ENCODE peak calls at places on chromosome 5, in seven cellular contexts. Y is T follicular helper cell; E is choroid plexus epithelial cell; N is activated CD8-positive, alpha-beta memory T cell treated with anti-CD3 and anti-CD28 coated beads, Interleukin-2, amount 50 U/mL, for 4 hours; Q is NCI-H2029 treated with DMSO at 0.1 percent for 48 hours; O is activated T-cell treated with anti-CD3 and anti-CD28 coated beads for 1 hour; D is activated naive CD4-positive, alpha-beta T cell treated with Interleukin-2 at 50 U/mL for 16 hours. X is an unnamed sample.

GRCh38 chr5:95959964-95960801 is 1.5 kb downstream of the ELL2 start:
- DNase-seq in O (no peak), D (no peak), N (no peak), Q (no peak), Y (no peak), E (peak), X (peak)

GRCh38 chr5:12099296-12099695 is 195.1 kb upstream of the CTNND2 start:
- DNase-seq in D (no peak), Y (no peak), N (no peak), E (no peak), Q (no peak), O (no peak), X (no peak)

GRCh38 chr5:61085885-61086284 is 76.4 kb downstream of the SMIM15 start:
- DNase-seq in O (no peak), N (no peak), Q (no peak), Y (no peak), D (no peak), E (no peak), X (no peak)

GRCh38 chr5:134571703-134572405 is 46.4 kb downstream of the JADE2 start:
- DNase-seq in N (no peak), O (no peak), E (no peak), D (no peak), Q (no peak), Y (no peak), X (no peak)

GRCh38 chr5:178232124-178232919 is at the start of gene PHYKPL:
- DNase-seq in D (peak), E (peak), O (peak), N (peak), Y (peak), Q (no peak), X (peak)

GRCh38 chr5:175718401-175719108 is 60.7 kb downstream of the HRH2 start:
- DNase-seq in Y (peak), D (peak), E (peak), O (peak), Q (peak), N (peak), X (peak)

GRCh38 chr5:43603535-43604363 is 769 bp downstream of the NNT start:
- DNase-seq in D (peak), Q (peak), N (peak), Y (peak), E (peak), O (peak), X (peak)

GRCh38 chr5:140835622-140836510 is 1.8 kb downstream of the PCDHA7 start:
- DNase-seq in D (no peak), Y (no peak), Q (no peak), E (no peak), N (no peak), O (no peak), X (no peak)

GRCh38 chr5:73812962-73813588 is 187.1 kb downstream of the ARHGEF28 start:
- DNase-seq in D (no peak), E (no peak), N (no peak), Q (no peak), O (no peak), Y (no peak), X (no peak)

GRCh38 chr5:179585903-179586511 is 35.7 kb downstream of the RUFY1 start:
- DNase-seq in D (no peak), E (peak), N (no peak), Q (no peak), O (no peak), Y (no peak), X (no peak)

GRCh38 chr5:95842955-95843544 is 20.5 kb upstream of the GLRX start:
- DNase-seq in Q (peak), E (peak), D (peak), Y (no peak), O (peak), N (peak), X (peak)

GRCh38 chr5:64331597-64332277 is 166.1 kb downstream of the RNF180 start:
- DNase-seq in D (no peak), Y (no peak), Q (peak), O (no peak), N (no peak), E (no peak), X (no peak)

GRCh38 chr5:139982157-139982974 is 60.7 kb downstream of the NRG2 start:
- DNase-seq in Q (no peak), D (no peak), O (no peak), E (peak), N (no peak), Y (no peak), X (no peak)

GRCh38 chr5:79802404-79802803 is 112.8 kb downstream of the CMYA5 start:
- DNase-seq in E (no peak), O (no peak), D (no peak), Q (no peak), Y (no peak), N (no peak), X (no peak)

GRCh38 chr5:893711-894110 is 1.0 kb downstream of the TRIP13 start:
- DNase-seq in E (no peak), D (no peak), Q (no peak), Y (no peak), N (no peak), O (no peak), X (no peak)

GRCh38 chr5:72268753-72269410 is 51.2 kb downstream of the MRPS27 start:
- DNase-seq in Q (no peak), O (peak), Y (peak), E (peak), D (peak), N (peak), X (peak)

GRCh38 chr5:12704955-12705354 is 800.7 kb upstream of the CTNND2 start:
- DNase-seq in D (no peak), N (no peak), O (no peak), E (no peak), Y (no peak), Q (no peak), X (no peak)

GRCh38 chr5:157956271-157956885 is 97.4 kb upstream of the CLINT1 start:
- DNase-seq in E (no peak), D (no peak), N (no peak), O (no peak), Y (no peak), Q (no peak), X (no peak)

GRCh38 chr5:135222771-135223170 is 176.3 kb downstream of the MACROH2A1 start:
- DNase-seq in E (no peak), N (no peak), Y (no peak), D (no peak), O (no peak), Q (no peak), X (no peak)

GRCh38 chr5:30734118-30734517 is 459.4 kb upstream of the CDH6 start:
- DNase-seq in O (no peak), Q (no peak), D (no peak), Y (no peak), N (no peak), E (no peak), X (no peak)

GRCh38 chr5:124675921-124676846 is 70.3 kb downstream of the ZNF608 start:
- DNase-seq in Q (no peak), Y (no peak), O (no peak), E (no peak), D (no peak), N (no peak), X (no peak)

GRCh38 chr5:131328536-131329186 is 64.8 kb downstream of the CDC42SE2 start:
- DNase-seq in E (peak), Q (no peak), D (no peak), N (no peak), Y (no peak), O (no peak), X (no peak)

GRCh38 chr5:28284788-28285187 is 1246.4 kb upstream of the CDH9 start:
- DNase-seq in N (no peak), E (no peak), D (no peak), Q (no peak), O (no peak), Y (no peak), X (no peak)

GRCh38 chr5:120803282-120803681 is 339.2 kb downstream of the PRR16 start:
- DNase-seq in D (no peak), E (peak), O (no peak), N (no peak), Q (no peak), Y (no peak), X (no peak)

GRCh38 chr5:111383288-111383970 is 128.9 kb downstream of the STARD4 start:
- DNase-seq in O (no peak), Q (no peak), Y (no peak), N (no peak), E (no peak), D (no peak), X (no peak)

GRCh38 chr5:56815657-56816545 is 552 bp downstream of the MAP3K1 start:
- DNase-seq in O (no peak), E (peak), Y (peak), N (peak), D (peak), Q (no peak), X (peak)

GRCh38 chr5:36934740-36935356 is 58.3 kb downstream of the NIPBL start:
- DNase-seq in O (no peak), N (no peak), Q (no peak), D (no peak), Y (no peak), E (peak), X (no peak)

GRCh38 chr5:6791031-6791577 is 77.9 kb downstream of the TENT4A start:
- DNase-seq in Q (no peak), N (no peak), O (no peak), E (no peak), D (no peak), Y (no peak), X (no peak)

GRCh38 chr5:59124983-59125960 is 542.4 kb downstream of the RAB3C start:
- DNase-seq in E (peak), N (no peak), D (no peak), O (no peak), Y (no peak), Q (peak), X (peak)

GRCh38 chr5:74212336-74212735 is 428.2 kb downstream of the ENC1 start:
- DNase-seq in D (no peak), E (peak), Q (no peak), Y (no peak), N (no peak), O (no peak), X (no peak)

GRCh38 chr5:148542812-148543211 is 111.5 kb downstream of the HTR4 start:
- DNase-seq in Q (no peak), N (no peak), Y (no peak), D (no peak), E (peak), O (no peak), X (no peak)

GRCh38 chr5:36040651-36041536 is 25.8 kb downstream of the UGT3A2 start:
- DNase-seq in Q (peak), E (no peak), Y (no peak), D (no peak), N (no peak), O (no peak), X (no peak)

GRCh38 chr5:168228668-168229067 is 62.8 kb upstream of the WWC1 start:
- DNase-seq in N (no peak), O (no peak), D (no peak), E (no peak), Y (no peak), Q (no peak), X (no peak)

GRCh38 chr5:118126159-118126558 is 862.2 kb downstream of the DTWD2 start:
- DNase-seq in N (no peak), E (no peak), Y (no peak), O (no peak), D (no peak), Q (no peak), X (no peak)

GRCh38 chr5:125226825-125227224 is 480.4 kb upstream of the ZNF608 start:
- DNase-seq in E (no peak), O (no peak), D (no peak), Y (no peak), N (no peak), Q (no peak), X (no peak)

GRCh38 chr5:104062495-104063377 is 500.1 kb upstream of the NUDT12 start:
- DNase-seq in D (no peak), O (no peak), N (no peak), Q (no peak), Y (no peak), E (peak), X (no peak)

GRCh38 chr5:147973086-147973485 is 66.7 kb upstream of the C5orf46 start:
- DNase-seq in O (no peak), N (no peak), D (no peak), Q (peak), E (no peak), Y (no peak), X (no peak)

GRCh38 chr5:126137771-126138474 is 285.3 kb upstream of the GRAMD2B start:
- DNase-seq in O (no peak), E (no peak), Q (no peak), N (no peak), Y (no peak), D (no peak), X (no peak)